ENCODE peak calls at places on chromosomes 6 and 20, in eight cellular contexts. One of them, this sample, is unnamed.

GRCh38 chr6:166989427-166990034 is 9.7 kb upstream of the CEP43 start:
- DNase-seq in progenitor cell of endocrine pancreas: no peak
- DNase-seq in activated gamma-delta T cell: no peak
- DNase-seq in small intestine: peak; percentile 28
- DNase-seq in kidney: no peak
- DNase-seq in ELF-1: peak; percentile 58
- DNase-seq in hepatocyte: peak; percentile 36
- DNase-seq in EL: peak; percentile 23
- DNase-seq in this sample: no peak

GRCh38 chr6:12637960-12638641 is 78.5 kb upstream of the PHACTR1 start:
- DNase-seq in progenitor cell of endocrine pancreas: peak; percentile 35
- DNase-seq in activated gamma-delta T cell: no peak
- DNase-seq in small intestine: peak; percentile 57
- DNase-seq in kidney: no peak
- DNase-seq in ELF-1: peak; percentile 83
- DNase-seq in hepatocyte: peak; percentile 80
- DNase-seq in EL: peak; percentile 92
- DNase-seq in this sample: peak; percentile 76

GRCh38 chr20:51211191-51211590 is 188.3 kb upstream of the KCNG1 start:
- DNase-seq in progenitor cell of endocrine pancreas: no peak
- DNase-seq in activated gamma-delta T cell: no peak
- DNase-seq in small intestine: no peak
- DNase-seq in kidney: no peak
- DNase-seq in ELF-1: no peak
- DNase-seq in hepatocyte: no peak
- DNase-seq in EL: no peak
- DNase-seq in this sample: no peak

GRCh38 chr6:168009331-168009730 is 11.9 kb downstream of the KIF25 start:
- DNase-seq in progenitor cell of endocrine pancreas: no peak
- DNase-seq in activated gamma-delta T cell: no peak
- DNase-seq in small intestine: no peak
- DNase-seq in kidney: no peak
- DNase-seq in ELF-1: no peak
- DNase-seq in hepatocyte: no peak
- DNase-seq in EL: no peak
- DNase-seq in this sample: no peak

GRCh38 chr6:33868143-33868542 is 64.3 kb upstream of the MLN start:
- DNase-seq in progenitor cell of endocrine pancreas: no peak
- DNase-seq in activated gamma-delta T cell: no peak
- DNase-seq in small intestine: no peak
- DNase-seq in kidney: no peak
- DNase-seq in ELF-1: no peak
- DNase-seq in hepatocyte: no peak
- DNase-seq in EL: no peak
- DNase-seq in this sample: no peak

GRCh38 chr20:775679-776135 is 7.4 kb upstream of the SLC52A3 start:
- DNase-seq in progenitor cell of endocrine pancreas: no peak
- DNase-seq in activated gamma-delta T cell: no peak
- DNase-seq in small intestine: peak; percentile 90
- DNase-seq in kidney: no peak
- DNase-seq in ELF-1: peak; percentile 77
- DNase-seq in hepatocyte: peak; percentile 33
- DNase-seq in EL: no peak
- DNase-seq in this sample: no peak

GRCh38 chr20:44023515-44024371 is 109.1 kb downstream of the TOX2 start:
- DNase-seq in progenitor cell of endocrine pancreas: no peak
- DNase-seq in activated gamma-delta T cell: no peak
- DNase-seq in small intestine: peak; percentile 74
- DNase-seq in kidney: no peak
- DNase-seq in ELF-1: no peak
- DNase-seq in hepatocyte: no peak
- DNase-seq in EL: no peak
- DNase-seq in this sample: no peak

GRCh38 chr6:7578949-7579348 is 11.0 kb upstream of the SNRNP48 start:
- DNase-seq in progenitor cell of endocrine pancreas: no peak
- DNase-seq in activated gamma-delta T cell: no peak
- DNase-seq in small intestine: no peak
- DNase-seq in kidney: no peak
- DNase-seq in ELF-1: no peak
- DNase-seq in hepatocyte: no peak
- DNase-seq in EL: no peak
- DNase-seq in this sample: no peak

This sample was measured in aorta.